ENCODE peak calls at places on chromosomes 16 and 17, in four cellular contexts. Z, I, J and L are unnamed samples.

GRCh38 chr17:81868674-81869220 is 2.4 kb downstream of the ARHGDIA start:
- DNase-seq in Z (no peak), I (peak), J (no peak), L (no peak)

GRCh38 chr16:10514369-10515055 is 65.9 kb downstream of the EMP2 start:
- DNase-seq in Z (no peak), I (peak), J (peak), L (no peak)

GRCh38 chr16:85759631-85760419 is 8.9 kb upstream of the C16orf74 start:
- DNase-seq in Z (no peak), I (no peak), J (peak), L (no peak)

GRCh38 chr17:72937687-72938086 is 154.8 kb downstream of the SLC39A11 start:
- DNase-seq in Z (no peak), I (no peak), J (no peak), L (no peak)

GRCh38 chr17:2090804-2091534 is 36.1 kb downstream of the HIC1 start:
- DNase-seq in Z (no peak), I (peak), J (no peak), L (no peak)

GRCh38 chr17:19332371-19333131 is 30.0 kb downstream of the B9D1 start:
- DNase-seq in Z (no peak), I (no peak), J (peak), L (no peak)

GRCh38 chr17:27473748-27474609 is 17.7 kb downstream of the KSR1 start:
- DNase-seq in Z (no peak), I (no peak), J (peak), L (no peak)

GRCh38 chr16:4371481-4372314 is at the start of gene VASN:
- DNase-seq in Z (no peak), I (peak), J (peak), L (peak)

GRCh38 chr17:37790153-37790552 is 45.3 kb upstream of the HNF1B start:
- DNase-seq in Z (no peak), I (no peak), J (no peak), L (peak)

GRCh38 chr17:14201087-14201486 is 35.6 kb downstream of the CDRT15 start:
- DNase-seq in Z (no peak), I (no peak), J (no peak), L (peak)

GRCh38 chr16:58418601-58419000 is 26.3 kb downstream of the GINS3 start:
- DNase-seq in Z (no peak), I (peak), J (peak), L (no peak)

GRCh38 chr17:15966879-15967248 is 21.9 kb downstream of the ADORA2B start:
- DNase-seq in Z (no peak), I (peak), J (no peak), L (no peak)

GRCh38 chr16:8044796-8045195 is 545.5 kb downstream of the TMEM114 start:
- DNase-seq in Z (no peak), I (no peak), J (no peak), L (no peak)

GRCh38 chr17:42669705-42670198 is 7.0 kb downstream of the PLEKHH3 start:
- DNase-seq in Z (no peak), I (no peak), J (no peak), L (no peak)

GRCh38 chr17:42673266-42673884 is 3.4 kb downstream of the PLEKHH3 start:
- DNase-seq in Z (no peak), I (no peak), J (no peak), L (no peak)

GRCh38 chr17:42670925-42671657 is 5.7 kb downstream of the PLEKHH3 start:
- DNase-seq in Z (no peak), I (no peak), J (no peak), L (no peak)

GRCh38 chr17:42672038-42672437 is 4.8 kb downstream of the PLEKHH3 start:
- DNase-seq in Z (no peak), I (no peak), J (no peak), L (no peak)

DNA sequence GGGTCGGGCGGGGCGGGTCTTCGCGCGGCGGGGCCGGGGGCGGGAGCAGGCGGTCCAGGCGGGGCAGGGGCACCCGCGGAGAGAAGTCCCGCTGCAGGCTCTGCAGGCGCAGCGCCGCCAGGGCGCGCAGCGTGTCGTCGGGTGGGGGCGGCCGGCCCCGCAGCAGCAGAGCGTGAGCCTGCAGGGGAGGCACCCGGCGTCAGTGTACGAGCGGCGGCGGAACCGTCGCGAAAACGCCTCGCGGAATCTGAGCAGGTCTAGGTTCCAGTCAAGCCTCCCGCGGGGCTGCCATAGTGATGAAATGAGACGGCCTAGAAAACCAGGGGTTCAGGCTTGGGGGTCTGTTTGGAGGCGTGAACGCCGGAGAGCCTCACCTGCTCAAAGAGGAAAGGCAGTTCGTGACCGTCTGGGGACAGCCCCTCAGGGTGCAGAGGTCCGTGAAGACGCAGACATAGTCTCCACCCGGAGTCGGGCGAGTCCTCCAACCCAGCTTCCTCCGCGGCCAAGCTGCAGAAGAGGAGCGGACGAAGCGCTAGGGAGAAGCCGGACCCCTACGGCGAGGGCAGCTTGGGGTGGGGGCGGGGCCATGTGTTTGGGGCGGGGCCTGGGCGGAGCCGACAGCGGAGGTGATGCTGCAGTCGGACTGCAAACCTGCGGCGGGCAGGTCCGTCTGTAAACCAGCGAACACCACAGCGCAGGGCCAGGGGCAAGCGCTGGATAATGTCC is 6.4 kb downstream of the PLEKHH3 start:
- DNase-seq in Z (no peak), I (no peak), J (peak), L (no peak)
- TF ChIP-seq CTCF in Z (no peak), I (no peak), J (peak), L (no peak)

GRCh38 chr17:45246861-45247428 is 14.9 kb downstream of the SPATA32 start:
- DNase-seq in Z (no peak), I (no peak), J (no peak), L (no peak)
- TF ChIP-seq CTCF in Z (no peak), I (peak), J (no peak), L (peak)

GRCh38 chr17:6276711-6277110 is 158.2 kb downstream of the AIPL1 start:
- DNase-seq in Z (no peak), I (no peak), J (no peak), L (no peak)

GRCh38 chr17:6274310-6274709 is 160.6 kb downstream of the AIPL1 start:
- DNase-seq in Z (no peak), I (no peak), J (no peak), L (no peak)

GRCh38 chr17:6279659-6280058 is 155.3 kb downstream of the AIPL1 start:
- DNase-seq in Z (no peak), I (peak), J (no peak), L (no peak)
- TF ChIP-seq CTCF in Z (peak), I (peak), J (no peak), L (peak)

GRCh38 chr16:74111583-74111982 is 185.0 kb upstream of the PSMD7 start:
- DNase-seq in Z (no peak), I (no peak), J (no peak), L (no peak)

DNA sequence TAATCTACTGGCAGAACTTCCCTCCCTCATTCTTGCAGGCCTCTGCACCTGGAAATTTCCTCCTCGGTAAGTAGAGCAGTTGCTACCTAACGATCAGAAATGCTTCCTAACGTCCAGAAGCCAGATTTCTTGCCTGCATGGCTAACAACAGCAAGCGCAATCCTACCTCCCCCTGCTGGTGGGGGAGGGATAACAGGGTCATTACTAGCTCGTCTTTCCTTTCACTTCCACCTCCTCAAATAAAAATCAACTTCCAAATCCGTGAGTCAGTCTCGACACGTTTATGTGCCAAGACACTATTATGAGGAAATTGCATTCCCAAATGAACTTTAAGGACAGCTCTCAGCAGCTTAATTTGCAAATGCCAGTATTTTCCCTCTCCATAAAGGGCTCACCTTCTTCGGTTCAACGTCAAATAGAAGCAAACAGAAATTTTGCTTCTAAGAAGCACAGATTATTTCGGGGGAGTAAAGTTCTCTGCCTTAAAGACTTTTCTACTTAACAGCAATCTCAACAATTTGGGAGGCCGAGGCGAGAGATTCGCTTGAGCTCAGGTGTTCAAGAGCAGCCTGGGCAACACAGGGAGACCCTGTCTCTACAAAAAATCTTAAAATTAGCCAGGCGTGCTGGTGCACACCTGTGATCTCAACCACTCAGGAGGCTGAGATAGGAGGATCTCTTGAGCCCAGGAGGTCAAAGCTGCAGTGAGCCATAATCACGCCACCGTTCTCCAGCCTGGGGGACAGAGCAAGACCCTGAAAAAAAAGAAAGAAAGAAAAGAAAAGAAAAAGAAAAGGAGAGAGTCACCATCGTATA is 188.6 kb upstream of the PSMD7 start:
- DNase-seq in Z (no peak), I (peak), J (peak), L (no peak)
- TF ChIP-seq CTCF in Z (peak), I (peak), J (peak), L (peak)

DNA sequence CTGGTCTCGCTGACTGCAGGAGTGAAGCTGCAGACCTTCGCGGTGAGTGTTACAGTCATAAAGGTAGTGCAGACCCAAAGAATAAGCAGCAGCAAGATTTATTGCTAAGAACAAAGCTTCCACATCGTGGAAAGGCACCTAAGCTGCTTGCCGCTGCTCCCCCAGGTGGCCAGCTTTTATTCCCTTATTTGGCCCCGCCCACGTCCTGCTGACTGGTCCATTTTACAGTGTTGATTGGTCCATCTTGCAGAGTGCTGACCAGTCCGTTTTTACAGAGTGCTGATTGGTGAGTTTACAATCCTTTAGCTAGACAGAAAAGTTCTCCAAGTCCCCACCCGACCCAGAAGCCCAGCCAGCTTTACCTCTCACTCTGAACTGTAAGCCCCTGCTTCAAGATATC is 227.8 kb downstream of the ABCC12 start:
- DNase-seq in Z (no peak), I (no peak), J (no peak), L (no peak)
- TF ChIP-seq CTCF in Z (no peak), I (no peak), J (no peak), L (no peak)

DNA sequence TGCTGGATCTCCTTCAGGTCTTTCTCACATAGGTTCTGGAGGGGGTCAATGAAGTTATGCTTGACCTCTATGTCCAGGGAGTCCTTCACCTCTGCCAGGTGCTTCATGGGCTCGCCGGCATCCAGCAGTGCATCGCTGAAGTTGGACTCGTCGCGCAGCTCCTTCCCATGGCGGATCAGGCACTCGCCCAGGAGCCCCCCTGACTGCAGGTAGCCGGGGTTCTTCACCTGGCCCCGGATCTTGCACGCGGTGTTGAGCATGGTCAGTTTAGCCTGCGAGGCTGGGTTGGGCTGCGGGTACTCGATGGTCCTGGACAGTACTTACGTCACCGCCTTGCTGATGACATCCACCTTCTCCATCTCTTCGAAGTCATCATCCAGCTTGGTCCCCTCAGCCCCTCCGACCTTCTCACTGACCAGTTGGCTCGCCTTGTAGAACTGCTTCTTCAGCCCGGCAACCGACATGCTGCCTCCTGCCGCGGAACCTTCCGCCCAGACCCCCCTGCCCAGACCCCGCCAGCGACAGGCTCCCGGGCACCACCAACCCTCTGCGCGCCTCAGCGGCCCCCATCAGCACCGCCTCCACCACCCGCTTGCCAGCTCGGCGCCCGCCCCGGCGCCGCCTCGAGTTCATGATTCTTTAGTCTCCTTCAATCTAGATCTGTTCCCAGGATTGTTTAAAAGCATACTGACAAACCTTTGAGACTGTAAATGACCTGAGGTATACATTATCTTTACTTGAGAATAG is 99.8 kb downstream of the KPNA2 start:
- DNase-seq in Z (no peak), I (no peak), J (no peak), L (no peak)
- TF ChIP-seq CTCF in Z (no peak), I (no peak), J (no peak), L (no peak)